ENCODE peak calls at places on chromosomes 11 and 22, in nine cellular contexts. One of them, this sample, is unnamed.

GRCh38 chr11:330694-331314 is 10.1 kb upstream of the IFITM3 start:
- DNase-seq in HTR-8/SVneo: no peak
- DNase-seq in NB4: peak
- DNase-seq in GM12865: peak
- DNase-seq in activated T-helper 9 cell treated with anti-CD3 and anti-CD28 coated beads, Interleukin-2, amount 50 U/mL, for 16 hours: no peak
- DNase-seq in AG08395: no peak
- DNase-seq in HepG2: no peak
- DNase-seq in neuronal stem cell: no peak
- DNase-seq in colonic mucosa: peak
- DNase-seq in this sample: no peak

GRCh38 chr11:96384156-96384555 is 5.6 kb downstream of the CCDC82 start:
- DNase-seq in HTR-8/SVneo: no peak
- DNase-seq in NB4: no peak
- DNase-seq in GM12865: no peak
- DNase-seq in activated T-helper 9 cell treated with anti-CD3 and anti-CD28 coated beads, Interleukin-2, amount 50 U/mL, for 16 hours: no peak
- DNase-seq in AG08395: no peak
- DNase-seq in HepG2: no peak
- DNase-seq in neuronal stem cell: no peak
- DNase-seq in colonic mucosa: no peak
- DNase-seq in this sample: no peak

GRCh38 chr22:27170491-27170890 is 513.1 kb downstream of the MIAT start:
- DNase-seq in HTR-8/SVneo: peak
- DNase-seq in NB4: peak
- DNase-seq in GM12865: no peak
- DNase-seq in activated T-helper 9 cell treated with anti-CD3 and anti-CD28 coated beads, Interleukin-2, amount 50 U/mL, for 16 hours: no peak
- DNase-seq in AG08395: peak
- DNase-seq in HepG2: no peak
- DNase-seq in neuronal stem cell: no peak
- DNase-seq in colonic mucosa: no peak
- DNase-seq in this sample: no peak

GRCh38 chr22:19853879-19854777 is 546 bp downstream of the GNB1L start:
- DNase-seq in HTR-8/SVneo: no peak
- DNase-seq in NB4: no peak
- DNase-seq in GM12865: peak
- DNase-seq in activated T-helper 9 cell treated with anti-CD3 and anti-CD28 coated beads, Interleukin-2, amount 50 U/mL, for 16 hours: no peak
- DNase-seq in AG08395: no peak
- DNase-seq in HepG2: no peak
- DNase-seq in neuronal stem cell: no peak
- DNase-seq in colonic mucosa: peak
- DNase-seq in this sample: no peak

GRCh38 chr22:39546889-39547586 is 14.5 kb upstream of the RPS19BP1 start:
- DNase-seq in HTR-8/SVneo: no peak
- DNase-seq in NB4: no peak
- DNase-seq in GM12865: no peak
- DNase-seq in activated T-helper 9 cell treated with anti-CD3 and anti-CD28 coated beads, Interleukin-2, amount 50 U/mL, for 16 hours: no peak
- DNase-seq in AG08395: peak
- DNase-seq in HepG2: no peak
- DNase-seq in neuronal stem cell: no peak
- DNase-seq in colonic mucosa: no peak
- DNase-seq in this sample: no peak

GRCh38 chr11:61362542-61362875 is 335 bp downstream of the TMEM138 start:
- DNase-seq in HTR-8/SVneo: peak
- DNase-seq in NB4: peak
- DNase-seq in GM12865: peak
- DNase-seq in activated T-helper 9 cell treated with anti-CD3 and anti-CD28 coated beads, Interleukin-2, amount 50 U/mL, for 16 hours: peak
- DNase-seq in AG08395: peak
- DNase-seq in HepG2: peak
- DNase-seq in neuronal stem cell: no peak
- DNase-seq in colonic mucosa: peak
- DNase-seq in this sample: no peak

GRCh38 chr11:120608760-120609211 is 97.2 kb downstream of the GRIK4 start:
- DNase-seq in HTR-8/SVneo: peak
- DNase-seq in NB4: peak
- DNase-seq in GM12865: no peak
- DNase-seq in activated T-helper 9 cell treated with anti-CD3 and anti-CD28 coated beads, Interleukin-2, amount 50 U/mL, for 16 hours: no peak
- DNase-seq in AG08395: peak
- DNase-seq in HepG2: no peak
- DNase-seq in neuronal stem cell: no peak
- DNase-seq in colonic mucosa: peak
- DNase-seq in this sample: peak

GRCh38 chr11:112302226-112302868 is 41.7 kb upstream of the PLET1 start:
- DNase-seq in HTR-8/SVneo: no peak
- DNase-seq in NB4: no peak
- DNase-seq in GM12865: no peak
- DNase-seq in activated T-helper 9 cell treated with anti-CD3 and anti-CD28 coated beads, Interleukin-2, amount 50 U/mL, for 16 hours: no peak
- DNase-seq in AG08395: peak
- DNase-seq in HepG2: no peak
- DNase-seq in neuronal stem cell: no peak
- DNase-seq in colonic mucosa: no peak
- DNase-seq in this sample: peak

GRCh38 chr11:72238492-72239295 is 5.3 kb downstream of the PHOX2A start:
- DNase-seq in HTR-8/SVneo: no peak
- DNase-seq in NB4: no peak
- DNase-seq in GM12865: no peak
- DNase-seq in activated T-helper 9 cell treated with anti-CD3 and anti-CD28 coated beads, Interleukin-2, amount 50 U/mL, for 16 hours: no peak
- DNase-seq in AG08395: no peak
- DNase-seq in HepG2: no peak
- DNase-seq in neuronal stem cell: no peak
- DNase-seq in colonic mucosa: no peak
- DNase-seq in this sample: no peak

GRCh38 chr22:35380537-35381423 is at the start of gene HMOX1:
- DNase-seq in HTR-8/SVneo: peak
- DNase-seq in NB4: peak
- DNase-seq in GM12865: peak
- DNase-seq in activated T-helper 9 cell treated with anti-CD3 and anti-CD28 coated beads, Interleukin-2, amount 50 U/mL, for 16 hours: peak
- DNase-seq in AG08395: peak
- DNase-seq in HepG2: peak
- DNase-seq in neuronal stem cell: peak
- DNase-seq in colonic mucosa: peak
- DNase-seq in this sample: peak